ENCODE peak calls at places on chromosomes 13 and 19, in five cellular contexts. B is midbrain, H is renal cortical epithelial cell, Z is mesendoderm, L is activated T-cell treated with anti-CD3 and anti-CD28 coated beads for 1 hour. U is an unnamed sample.

GRCh38 chr19:19540707-19541515 is 2.8 kb downstream of the CILP2 start:
- DNase-seq in B (no peak), H (peak; percentile 26), Z (peak; percentile 93), L (peak; percentile 67), U (peak; percentile 64)

GRCh38 chr13:111129465-111130110 is 14.5 kb downstream of the ARHGEF7 start:
- DNase-seq in B (no peak), H (no peak), Z (no peak), L (no peak), U (no peak)

GRCh38 chr13:106533101-106533939 is 2.1 kb downstream of the EFNB2 start:
- DNase-seq in B (peak; percentile 87), H (peak; percentile 55), Z (peak; percentile 87), L (no peak), U (no peak)

GRCh38 chr19:35176183-35176570 is 21.6 kb downstream of the FXYD5 start:
- DNase-seq in B (no peak), H (no peak), Z (no peak), L (no peak), U (no peak)

GRCh38 chr13:22357132-22357531 is 686.3 kb downstream of the FGF9 start:
- DNase-seq in B (no peak), H (peak; percentile 2), Z (no peak), L (no peak), U (no peak)

GRCh38 chr13:26952551-26953138 is 192.1 kb upstream of the GPR12 start:
- DNase-seq in B (no peak), H (no peak), Z (no peak), L (no peak), U (no peak)

GRCh38 chr13:93420206-93420605 is 193.6 kb downstream of the GPC6 start:
- DNase-seq in B (no peak), H (no peak), Z (peak; percentile 17), L (no peak), U (no peak)

GRCh38 chr13:49607761-49608160 is 20.5 kb upstream of the ARL11 start:
- DNase-seq in B (no peak), H (no peak), Z (no peak), L (no peak), U (no peak)

GRCh38 chr13:37701972-37702371 is 103.4 kb upstream of the POSTN start:
- DNase-seq in B (no peak), H (peak; percentile 89), Z (peak; percentile 50), L (no peak), U (no peak)

GRCh38 chr19:20247016-20247683 is 80.1 kb downstream of the ZNF486 start:
- DNase-seq in B (peak; percentile 69), H (no peak), Z (peak; percentile 82), L (peak; percentile 16), U (peak; percentile 10)

GRCh38 chr13:38141792-38142191 is 207.9 kb upstream of the UFM1 start:
- DNase-seq in B (no peak), H (no peak), Z (no peak), L (no peak), U (no peak)

GRCh38 chr13:84654654-84655244 is 772.5 kb upstream of the SLITRK1 start:
- DNase-seq in B (no peak), H (peak; percentile 19), Z (peak; percentile 51), L (no peak), U (no peak)

GRCh38 chr13:109684836-109685602 is 101.4 kb downstream of the IRS2 start:
- DNase-seq in B (peak; percentile 34), H (peak; percentile 90), Z (no peak), L (no peak), U (no peak)

GRCh38 chr13:99978781-99979452 is 2.7 kb upstream of the ZIC2 start:
- DNase-seq in B (no peak), H (no peak), Z (peak; percentile 98), L (no peak), U (no peak)

GRCh38 chr13:31119966-31120733 is 41.6 kb downstream of the HSPH1 start:
- DNase-seq in B (no peak), H (no peak), Z (peak; percentile 22), L (no peak), U (no peak)

GRCh38 chr13:30341815-30342570 is 34.6 kb upstream of the KATNAL1 start:
- DNase-seq in B (peak; percentile 71), H (peak; percentile 73), Z (no peak), L (no peak), U (no peak)

GRCh38 chr19:40721936-40722661 is 5.2 kb downstream of the ITPKC start:
- DNase-seq in B (no peak), H (peak; percentile 78), Z (no peak), L (no peak), U (no peak)

GRCh38 chr19:35266149-35266903 is 2.4 kb upstream of the USF2 start:
- DNase-seq in B (no peak), H (no peak), Z (no peak), L (no peak), U (no peak)

GRCh38 chr19:1949304-1950101 is 8.5 kb downstream of the CSNK1G2 start:
- DNase-seq in B (no peak), H (no peak), Z (no peak), L (no peak), U (no peak)

GRCh38 chr19:31350693-31351211 is 1.5 kb upstream of the TSHZ3 start:
- DNase-seq in B (peak; percentile 34), H (no peak), Z (peak; percentile 54), L (no peak), U (no peak)

GRCh38 chr19:4391701-4392543 is 8.4 kb downstream of the SH3GL1 start:
- DNase-seq in B (no peak), H (peak; percentile 68), Z (no peak), L (no peak), U (no peak)

GRCh38 chr13:114151565-114152284 is 19.3 kb upstream of the RASA3 start:
- DNase-seq in B (peak; percentile 25), H (peak; percentile 15), Z (no peak), L (peak; percentile 50), U (no peak)

GRCh38 chr13:43030548-43030947 is 7.2 kb downstream of the DNAJC15 start:
- DNase-seq in B (no peak), H (no peak), Z (no peak), L (no peak), U (no peak)

GRCh38 chr13:27425151-27425917 is 915 bp downstream of the GTF3A start:
- DNase-seq in B (peak; percentile 36), H (no peak), Z (no peak), L (no peak), U (peak; percentile 25)

GRCh38 chr13:33626407-33626806 is 191.5 kb upstream of the RFC3 start:
- DNase-seq in B (no peak), H (no peak), Z (no peak), L (no peak), U (no peak)

GRCh38 chr13:101474419-101474957 is 22.0 kb downstream of the ITGBL1 start:
- DNase-seq in B (peak; percentile 84), H (peak; percentile 84), Z (peak; percentile 76), L (no peak), U (no peak)

GRCh38 chr13:39526499-39526898 is 76.5 kb downstream of the LHFPL6 start:
- DNase-seq in B (no peak), H (no peak), Z (no peak), L (no peak), U (no peak)

GRCh38 chr19:2974342-2974932 is 2.9 kb upstream of the TLE6 start:
- DNase-seq in B (no peak), H (no peak), Z (no peak), L (no peak), U (no peak)

GRCh38 chr19:45906221-45906620 is 3.8 kb upstream of the MYPOP start:
- DNase-seq in B (no peak), H (peak; percentile 51), Z (no peak), L (no peak), U (no peak)

U was measured in activated gamma-delta T cell treated with Interleukin-2 at 50 U/mL for 16 hours.